ENCODE peak calls at places on chromosomes 16 and 17, in ten cellular contexts. One of them, this sample, is unnamed.

GRCh38 chr17:32264140-32264799 is 1.4 kb upstream of the RHBDL3 start:
- DNase-seq in putamen: no peak
- DNase-seq in WTC11: no peak
- DNase-seq in activated naive CD4-positive, alpha-beta T cell: no peak
- DNase-seq in EL: peak
- DNase-seq in T-helper 1 cell: no peak
- DNase-seq in heart right ventricle: no peak
- DNase-seq in CD8-positive, alpha-beta memory T cell: no peak
- DNase-seq in AML-193: no peak
- DNase-seq in NCI-H1092: no peak
- DNase-seq in this sample: no peak

GRCh38 chr17:75152971-75153853 is 1.1 kb downstream of the JPT1 start:
- DNase-seq in T-helper 1 cell: no peak
- DNase-seq in activated naive CD4-positive, alpha-beta T cell: no peak
- DNase-seq in heart right ventricle: no peak
- DNase-seq in CD8-positive, alpha-beta memory T cell: no peak
- DNase-seq in EL: peak
- DNase-seq in putamen: no peak
- DNase-seq in WTC11: peak
- DNase-seq in AML-193: peak
- DNase-seq in NCI-H1092: peak
- DNase-seq in this sample: peak

GRCh38 chr16:81896902-81897301 is 114.4 kb downstream of the SDR42E1 start:
- DNase-seq in EL: no peak
- DNase-seq in CD8-positive, alpha-beta memory T cell: no peak
- DNase-seq in T-helper 1 cell: no peak
- DNase-seq in heart right ventricle: no peak
- DNase-seq in AML-193: no peak
- DNase-seq in WTC11: no peak
- DNase-seq in activated naive CD4-positive, alpha-beta T cell: no peak
- DNase-seq in putamen: no peak
- DNase-seq in NCI-H1092: no peak
- DNase-seq in this sample: no peak

GRCh38 chr17:6279659-6280058 is 155.3 kb downstream of the AIPL1 start:
- DNase-seq in NCI-H1092: no peak
- DNase-seq in WTC11: peak
- DNase-seq in EL: no peak
- DNase-seq in T-helper 1 cell: no peak
- DNase-seq in CD8-positive, alpha-beta memory T cell: no peak
- DNase-seq in putamen: no peak
- DNase-seq in activated naive CD4-positive, alpha-beta T cell: no peak
- DNase-seq in AML-193: no peak
- DNase-seq in heart right ventricle: no peak
- DNase-seq in this sample: peak

GRCh38 chr16:82865412-82865811 is 238.6 kb downstream of the CDH13 start:
- DNase-seq in putamen: no peak
- DNase-seq in activated naive CD4-positive, alpha-beta T cell: no peak
- DNase-seq in T-helper 1 cell: no peak
- DNase-seq in AML-193: no peak
- DNase-seq in NCI-H1092: no peak
- DNase-seq in WTC11: no peak
- DNase-seq in heart right ventricle: no peak
- DNase-seq in EL: no peak
- DNase-seq in CD8-positive, alpha-beta memory T cell: no peak
- DNase-seq in this sample: no peak

GRCh38 chr16:79810449-79811189 is 210.1 kb upstream of the MAF start:
- DNase-seq in heart right ventricle: no peak
- DNase-seq in NCI-H1092: no peak
- DNase-seq in CD8-positive, alpha-beta memory T cell: no peak
- DNase-seq in WTC11: no peak
- DNase-seq in activated naive CD4-positive, alpha-beta T cell: no peak
- DNase-seq in AML-193: no peak
- DNase-seq in T-helper 1 cell: no peak
- DNase-seq in putamen: no peak
- DNase-seq in EL: peak
- DNase-seq in this sample: no peak

GRCh38 chr17:8310601-8311123 is 621 bp downstream of the ARHGEF15 start:
- DNase-seq in T-helper 1 cell: no peak
- DNase-seq in heart right ventricle: no peak
- DNase-seq in AML-193: no peak
- DNase-seq in putamen: no peak
- DNase-seq in NCI-H1092: no peak
- DNase-seq in CD8-positive, alpha-beta memory T cell: no peak
- DNase-seq in EL: no peak
- DNase-seq in WTC11: no peak
- DNase-seq in activated naive CD4-positive, alpha-beta T cell: no peak
- DNase-seq in this sample: no peak

GRCh38 chr16:48503779-48504178 is 106.2 kb downstream of the N4BP1 start:
- DNase-seq in NCI-H1092: no peak
- DNase-seq in T-helper 1 cell: no peak
- DNase-seq in heart right ventricle: peak
- DNase-seq in putamen: no peak
- DNase-seq in AML-193: no peak
- DNase-seq in WTC11: no peak
- DNase-seq in EL: peak
- DNase-seq in CD8-positive, alpha-beta memory T cell: no peak
- DNase-seq in activated naive CD4-positive, alpha-beta T cell: no peak
- DNase-seq in this sample: no peak

GRCh38 chr16:66266436-66267286 is 99.8 kb upstream of the CDH5 start:
- DNase-seq in T-helper 1 cell: no peak
- DNase-seq in AML-193: no peak
- DNase-seq in activated naive CD4-positive, alpha-beta T cell: no peak
- DNase-seq in heart right ventricle: peak
- DNase-seq in putamen: no peak
- DNase-seq in NCI-H1092: no peak
- DNase-seq in EL: peak
- DNase-seq in CD8-positive, alpha-beta memory T cell: no peak
- DNase-seq in WTC11: no peak
- DNase-seq in this sample: no peak

GRCh38 chr17:71224824-71225575 is 895.8 kb upstream of the SOX9 start:
- DNase-seq in AML-193: no peak
- DNase-seq in WTC11: no peak
- DNase-seq in putamen: no peak
- DNase-seq in activated naive CD4-positive, alpha-beta T cell: no peak
- DNase-seq in EL: no peak
- DNase-seq in T-helper 1 cell: no peak
- DNase-seq in CD8-positive, alpha-beta memory T cell: no peak
- DNase-seq in heart right ventricle: no peak
- DNase-seq in NCI-H1092: peak
- DNase-seq in this sample: no peak